ENCODE peak calls at places on chromosomes 7 and 10, in eight cellular contexts. One of them, this sample, is unnamed.

GRCh38 chr7:80224416-80224815 is 89.8 kb downstream of the GNAI1 start:
- DNase-seq in hepatocyte: no peak
- DNase-seq in cardiac fibroblast: no peak
- DNase-seq in ovary: no peak
- DNase-seq in CD8-positive, alpha-beta T cell: no peak
- DNase-seq in neural progenitor cell: no peak
- DNase-seq in stomach: no peak
- DNase-seq in upper lobe of right lung: no peak
- DNase-seq in this sample: no peak

GRCh38 chr7:93115796-93116195 is 2.0 kb downstream of the SAMD9 start:
- DNase-seq in stomach: no peak
- DNase-seq in cardiac fibroblast: peak
- DNase-seq in hepatocyte: no peak
- DNase-seq in neural progenitor cell: no peak
- DNase-seq in ovary: no peak
- DNase-seq in upper lobe of right lung: no peak
- DNase-seq in CD8-positive, alpha-beta T cell: no peak
- DNase-seq in this sample: peak

GRCh38 chr7:120272896-120273475 is at the start of gene KCND2:
- DNase-seq in hepatocyte: peak
- DNase-seq in stomach: no peak
- DNase-seq in upper lobe of right lung: peak
- DNase-seq in neural progenitor cell: peak
- DNase-seq in cardiac fibroblast: peak
- DNase-seq in ovary: peak
- DNase-seq in CD8-positive, alpha-beta T cell: no peak
- DNase-seq in this sample: peak

GRCh38 chr10:62492012-62492869 is 118.1 kb downstream of the ZNF365 start:
- DNase-seq in neural progenitor cell: peak
- DNase-seq in upper lobe of right lung: no peak
- DNase-seq in CD8-positive, alpha-beta T cell: no peak
- DNase-seq in ovary: no peak
- DNase-seq in stomach: no peak
- DNase-seq in cardiac fibroblast: peak
- DNase-seq in hepatocyte: peak
- DNase-seq in this sample: peak

GRCh38 chr7:38704041-38704547 is 72.9 kb upstream of the AMPH start:
- DNase-seq in neural progenitor cell: peak
- DNase-seq in hepatocyte: no peak
- DNase-seq in CD8-positive, alpha-beta T cell: no peak
- DNase-seq in upper lobe of right lung: no peak
- DNase-seq in ovary: no peak
- DNase-seq in cardiac fibroblast: peak
- DNase-seq in stomach: no peak
- DNase-seq in this sample: peak

GRCh38 chr10:79374312-79375191 is 27.3 kb downstream of the PPIF start:
- DNase-seq in cardiac fibroblast: peak
- DNase-seq in ovary: peak
- DNase-seq in upper lobe of right lung: peak
- DNase-seq in hepatocyte: peak
- DNase-seq in neural progenitor cell: peak
- DNase-seq in stomach: peak
- DNase-seq in CD8-positive, alpha-beta T cell: peak
- DNase-seq in this sample: peak

GRCh38 chr10:13087986-13088618 is 11.9 kb upstream of the OPTN start:
- DNase-seq in ovary: no peak
- DNase-seq in neural progenitor cell: no peak
- DNase-seq in CD8-positive, alpha-beta T cell: no peak
- DNase-seq in cardiac fibroblast: peak
- DNase-seq in hepatocyte: no peak
- DNase-seq in upper lobe of right lung: no peak
- DNase-seq in stomach: no peak
- DNase-seq in this sample: peak

GRCh38 chr10:1992930-1993329 is 255.6 kb upstream of the ADARB2 start:
- DNase-seq in ovary: no peak
- DNase-seq in hepatocyte: no peak
- DNase-seq in cardiac fibroblast: no peak
- DNase-seq in stomach: no peak
- DNase-seq in CD8-positive, alpha-beta T cell: no peak
- DNase-seq in neural progenitor cell: no peak
- DNase-seq in upper lobe of right lung: no peak
- DNase-seq in this sample: no peak

GRCh38 chr10:71868192-71868697 is 17.2 kb upstream of the PSAP start:
- DNase-seq in ovary: no peak
- DNase-seq in stomach: no peak
- DNase-seq in hepatocyte: peak
- DNase-seq in neural progenitor cell: no peak
- DNase-seq in cardiac fibroblast: peak
- DNase-seq in CD8-positive, alpha-beta T cell: no peak
- DNase-seq in upper lobe of right lung: peak
- DNase-seq in this sample: peak

GRCh38 chr10:100019824-100020160 is 10.0 kb upstream of the DNMBP start:
- DNase-seq in CD8-positive, alpha-beta T cell: no peak
- DNase-seq in upper lobe of right lung: no peak
- DNase-seq in hepatocyte: peak
- DNase-seq in neural progenitor cell: peak
- DNase-seq in stomach: no peak
- DNase-seq in cardiac fibroblast: no peak
- DNase-seq in ovary: no peak
- DNase-seq in this sample: no peak

GRCh38 chr10:124754227-124754626 is 10.0 kb upstream of the FAM53B start:
- DNase-seq in upper lobe of right lung: no peak
- DNase-seq in hepatocyte: no peak
- DNase-seq in CD8-positive, alpha-beta T cell: no peak
- DNase-seq in cardiac fibroblast: no peak
- DNase-seq in neural progenitor cell: no peak
- DNase-seq in stomach: no peak
- DNase-seq in ovary: no peak
- DNase-seq in this sample: no peak

GRCh38 chr7:12385364-12385786 is 18.3 kb downstream of the VWDE start:
- DNase-seq in cardiac fibroblast: no peak
- DNase-seq in ovary: no peak
- DNase-seq in hepatocyte: no peak
- DNase-seq in upper lobe of right lung: no peak
- DNase-seq in stomach: no peak
- DNase-seq in neural progenitor cell: peak
- DNase-seq in CD8-positive, alpha-beta T cell: no peak
- DNase-seq in this sample: no peak

DNA sequence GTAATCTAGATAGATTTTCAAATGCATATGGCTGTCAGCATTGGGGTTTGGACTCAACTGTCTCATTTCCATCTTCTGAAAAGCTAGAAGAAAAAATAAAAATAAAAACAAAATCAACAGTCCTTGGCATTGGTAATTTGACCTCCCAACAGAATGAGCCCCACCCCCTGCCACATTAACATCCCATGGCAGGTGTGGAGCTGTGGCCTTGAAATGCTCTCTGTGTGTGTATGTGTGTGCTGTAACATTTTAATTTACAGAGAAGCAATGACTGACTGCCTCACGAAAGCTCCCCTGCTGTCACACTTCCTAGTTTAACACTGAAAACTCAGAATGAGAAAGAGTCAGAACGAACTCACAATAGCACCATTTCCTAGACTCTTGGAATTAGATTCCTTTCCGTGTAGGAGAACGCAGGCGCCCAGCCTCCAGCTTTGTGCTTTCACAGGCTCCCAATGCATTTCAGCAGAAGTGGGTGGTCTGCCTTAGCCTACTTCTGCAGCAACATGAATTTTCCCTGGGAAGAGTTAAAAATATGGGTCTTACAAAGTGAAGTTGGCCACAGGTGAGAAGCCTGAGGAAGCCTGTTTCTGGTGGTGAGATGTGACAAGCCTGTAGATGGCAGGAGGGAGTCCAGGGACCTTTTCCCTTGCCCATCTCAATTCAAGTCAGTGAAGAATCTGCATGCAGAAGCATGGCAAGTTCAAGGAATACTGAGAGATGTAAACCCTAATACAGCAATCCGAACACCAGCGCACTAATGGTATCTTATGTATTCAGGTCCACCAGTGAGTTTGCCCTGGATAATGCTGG is 73.9 kb downstream of the RHOBTB1 start:
- DNase-seq in neural progenitor cell: no peak
- DNase-seq in ovary: no peak
- DNase-seq in stomach: no peak
- DNase-seq in CD8-positive, alpha-beta T cell: no peak
- DNase-seq in cardiac fibroblast: no peak
- DNase-seq in hepatocyte: no peak
- DNase-seq in upper lobe of right lung: no peak
- DNase-seq in this sample: no peak
- TF ChIP-seq CTCF in neural progenitor cell: peak
- TF ChIP-seq CTCF in ovary: no peak
- TF ChIP-seq CTCF in stomach: no peak
- TF ChIP-seq CTCF in CD8-positive, alpha-beta T cell: no peak
- TF ChIP-seq CTCF in cardiac fibroblast: no peak
- TF ChIP-seq CTCF in hepatocyte: peak
- TF ChIP-seq CTCF in upper lobe of right lung: no peak
- TF ChIP-seq CTCF in this sample: no peak

GRCh38 chr7:768881-769504 is 41.9 kb upstream of the PRKAR1B start:
- DNase-seq in neural progenitor cell: peak
- DNase-seq in stomach: peak
- DNase-seq in upper lobe of right lung: no peak
- DNase-seq in CD8-positive, alpha-beta T cell: no peak
- DNase-seq in ovary: peak
- DNase-seq in hepatocyte: peak
- DNase-seq in cardiac fibroblast: peak
- DNase-seq in this sample: peak
- H3K4me3 ChIP-seq in neural progenitor cell: no peak
- H3K4me3 ChIP-seq in stomach: no peak
- H3K4me3 ChIP-seq in upper lobe of right lung: no peak
- H3K4me3 ChIP-seq in CD8-positive, alpha-beta T cell: no peak
- H3K4me3 ChIP-seq in ovary: peak
- H3K4me3 ChIP-seq in hepatocyte: no peak
- H3K4me3 ChIP-seq in cardiac fibroblast: no peak
- H3K4me3 ChIP-seq in this sample: peak

GRCh38 chr7:17966706-17967105 is 26.4 kb upstream of the SNX13 start:
- DNase-seq in neural progenitor cell: no peak
- DNase-seq in upper lobe of right lung: no peak
- DNase-seq in cardiac fibroblast: no peak
- DNase-seq in CD8-positive, alpha-beta T cell: no peak
- DNase-seq in hepatocyte: no peak
- DNase-seq in ovary: no peak
- DNase-seq in stomach: no peak
- DNase-seq in this sample: no peak

GRCh38 chr7:17968791-17969715 is 28.8 kb upstream of the SNX13 start:
- DNase-seq in neural progenitor cell: no peak
- DNase-seq in CD8-positive, alpha-beta T cell: no peak
- DNase-seq in upper lobe of right lung: no peak
- DNase-seq in cardiac fibroblast: peak
- DNase-seq in stomach: no peak
- DNase-seq in ovary: no peak
- DNase-seq in hepatocyte: no peak
- DNase-seq in this sample: no peak

GRCh38 chr7:17976952-17977351 is 36.7 kb upstream of the SNX13 start:
- DNase-seq in hepatocyte: no peak
- DNase-seq in stomach: no peak
- DNase-seq in neural progenitor cell: no peak
- DNase-seq in ovary: no peak
- DNase-seq in upper lobe of right lung: no peak
- DNase-seq in cardiac fibroblast: no peak
- DNase-seq in CD8-positive, alpha-beta T cell: no peak
- DNase-seq in this sample: no peak

GRCh38 chr7:17965600-17965999 is 25.3 kb upstream of the SNX13 start:
- DNase-seq in neural progenitor cell: no peak
- DNase-seq in ovary: no peak
- DNase-seq in hepatocyte: no peak
- DNase-seq in upper lobe of right lung: no peak
- DNase-seq in CD8-positive, alpha-beta T cell: no peak
- DNase-seq in cardiac fibroblast: peak
- DNase-seq in stomach: no peak
- DNase-seq in this sample: peak

GRCh38 chr7:17971392-17971791 is 31.1 kb upstream of the SNX13 start:
- DNase-seq in upper lobe of right lung: no peak
- DNase-seq in neural progenitor cell: no peak
- DNase-seq in CD8-positive, alpha-beta T cell: no peak
- DNase-seq in stomach: no peak
- DNase-seq in ovary: no peak
- DNase-seq in cardiac fibroblast: peak
- DNase-seq in hepatocyte: no peak
- DNase-seq in this sample: peak
- TF ChIP-seq CTCF in upper lobe of right lung: no peak
- TF ChIP-seq CTCF in neural progenitor cell: no peak
- TF ChIP-seq CTCF in CD8-positive, alpha-beta T cell: no peak
- TF ChIP-seq CTCF in stomach: no peak
- TF ChIP-seq CTCF in ovary: no peak
- TF ChIP-seq CTCF in cardiac fibroblast: no peak
- TF ChIP-seq CTCF in hepatocyte: peak
- TF ChIP-seq CTCF in this sample: no peak

GRCh38 chr7:23185980-23186379 is 4.1 kb downstream of the NUP42 start:
- DNase-seq in stomach: no peak
- DNase-seq in neural progenitor cell: no peak
- DNase-seq in upper lobe of right lung: no peak
- DNase-seq in cardiac fibroblast: no peak
- DNase-seq in hepatocyte: no peak
- DNase-seq in CD8-positive, alpha-beta T cell: no peak
- DNase-seq in ovary: no peak
- DNase-seq in this sample: no peak

GRCh38 chr7:23184291-23184690 is 2.4 kb downstream of the NUP42 start:
- DNase-seq in neural progenitor cell: no peak
- DNase-seq in stomach: no peak
- DNase-seq in ovary: no peak
- DNase-seq in hepatocyte: no peak
- DNase-seq in cardiac fibroblast: no peak
- DNase-seq in CD8-positive, alpha-beta T cell: no peak
- DNase-seq in upper lobe of right lung: no peak
- DNase-seq in this sample: no peak

GRCh38 chr7:23181684-23182553 is at the start of gene NUP42:
- DNase-seq in cardiac fibroblast: peak
- DNase-seq in stomach: peak
- DNase-seq in hepatocyte: peak
- DNase-seq in neural progenitor cell: peak
- DNase-seq in CD8-positive, alpha-beta T cell: peak
- DNase-seq in upper lobe of right lung: peak
- DNase-seq in ovary: peak
- DNase-seq in this sample: peak

GRCh38 chr7:23184709-23185354 is 3.0 kb downstream of the NUP42 start:
- DNase-seq in CD8-positive, alpha-beta T cell: no peak
- DNase-seq in stomach: no peak
- DNase-seq in cardiac fibroblast: peak
- DNase-seq in ovary: no peak
- DNase-seq in neural progenitor cell: peak
- DNase-seq in upper lobe of right lung: no peak
- DNase-seq in hepatocyte: peak
- DNase-seq in this sample: peak

DNA sequence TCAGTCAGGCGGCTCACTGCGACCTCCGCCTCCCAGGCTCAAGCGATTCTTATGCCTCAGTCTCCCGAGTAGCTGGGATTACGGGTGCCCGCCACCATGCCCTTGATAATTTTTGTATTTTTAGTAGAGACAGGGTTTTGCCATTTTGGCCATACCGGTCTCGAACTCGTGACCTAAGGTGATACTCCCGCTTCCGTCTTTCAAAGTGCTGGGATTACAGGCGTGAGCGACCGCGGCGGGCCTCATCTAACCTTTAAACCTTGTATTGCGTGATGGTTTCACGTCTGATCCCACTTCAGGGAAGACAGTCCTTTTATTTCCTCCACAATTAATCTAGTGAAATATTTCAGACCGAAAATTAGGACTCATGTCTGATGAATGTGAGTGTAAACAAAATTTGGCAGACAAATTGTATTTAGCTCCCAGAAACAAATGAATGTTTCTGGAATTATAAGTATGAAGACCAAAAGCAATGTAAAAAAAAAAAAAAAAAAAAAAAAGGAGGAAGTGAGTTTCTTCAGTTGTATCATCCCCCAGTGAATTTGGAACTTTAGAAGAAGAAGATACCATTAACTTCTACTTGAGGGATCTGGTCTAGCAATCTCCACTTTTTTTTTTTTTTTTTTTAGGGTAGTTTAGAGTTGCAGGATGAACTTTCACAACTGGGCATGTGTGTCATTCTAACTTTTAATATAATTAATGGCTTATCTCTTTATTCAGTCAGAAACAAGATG is 1.6 kb downstream of the NUP42 start:
- DNase-seq in hepatocyte: no peak
- DNase-seq in stomach: no peak
- DNase-seq in cardiac fibroblast: no peak
- DNase-seq in ovary: no peak
- DNase-seq in upper lobe of right lung: no peak
- DNase-seq in neural progenitor cell: no peak
- DNase-seq in CD8-positive, alpha-beta T cell: no peak
- DNase-seq in this sample: no peak
- H3K4me3 ChIP-seq in hepatocyte: no peak
- H3K4me3 ChIP-seq in stomach: peak
- H3K4me3 ChIP-seq in cardiac fibroblast: peak
- H3K4me3 ChIP-seq in ovary: peak
- H3K4me3 ChIP-seq in upper lobe of right lung: peak
- H3K4me3 ChIP-seq in neural progenitor cell: peak
- H3K4me3 ChIP-seq in CD8-positive, alpha-beta T cell: no peak
- H3K4me3 ChIP-seq in this sample: peak

This sample was measured in fibroblast of mammary gland.